ENCODE peak calls at places on chromosomes 11 and 22, in five cellular contexts. I is KBM-7; U is amniotic epithelial cell; W is AG08395; D is activated CD4-positive, alpha-beta T cell treated with anti-CD3 and anti-CD28 coated beads, Interleukin-2, amount 10 ng/mL, durations not matched to agents 7 days and 5 days. J is an unnamed sample.

GRCh38 chr22:50438305-50439275 is 36.2 kb downstream of the SBF1 start:
- DNase-seq in I (no peak), U (no peak), W (no peak), D (no peak), J (no peak)

GRCh38 chr11:64564947-64565889 is 25.8 kb upstream of the SLC22A12 start:
- DNase-seq in I (no peak), U (no peak), W (no peak), D (no peak), J (no peak)

GRCh38 chr11:131373756-131374155 is 3.3 kb downstream of the NTM start:
- DNase-seq in I (no peak), U (no peak), W (no peak), D (no peak), J (no peak)

GRCh38 chr11:19370100-19370861 is 129.5 kb upstream of the E2F8 start:
- DNase-seq in I (no peak), U (peak; percentile 40), W (peak; percentile 78), D (no peak), J (peak; percentile 44)

GRCh38 chr11:78343303-78343702 is 74.3 kb downstream of the GAB2 start:
- DNase-seq in I (no peak), U (no peak), W (no peak), D (no peak), J (no peak)

GRCh38 chr11:1845571-1846452 is 7.0 kb downstream of the TNNI2 start:
- DNase-seq in I (no peak), U (no peak), W (no peak), D (peak; percentile 41), J (no peak)

GRCh38 chr11:131428853-131429252 is 58.4 kb downstream of the NTM start:
- DNase-seq in I (no peak), U (no peak), W (no peak), D (no peak), J (no peak)

GRCh38 chr11:75161506-75161905 is 10.6 kb downstream of the SLCO2B1 start:
- DNase-seq in I (peak; percentile 20), U (no peak), W (no peak), D (no peak), J (no peak)

GRCh38 chr11:111019449-111019848 is 226.1 kb upstream of the POU2AF2 start:
- DNase-seq in I (no peak), U (no peak), W (no peak), D (no peak), J (no peak)

GRCh38 chr11:2194877-2195755 is 23.5 kb upstream of the TH start:
- DNase-seq in I (peak; percentile 54), U (peak; percentile 6), W (peak; percentile 66), D (peak; percentile 52), J (peak; percentile 10)

GRCh38 chr11:130633466-130633865 is 185.0 kb downstream of the ADAMTS15 start:
- DNase-seq in I (no peak), U (peak; percentile 35), W (no peak), D (no peak), J (no peak)

GRCh38 chr11:114302663-114303062 is 6.5 kb downstream of the NNMT start:
- DNase-seq in I (no peak), U (peak; percentile 58), W (no peak), D (no peak), J (no peak)

GRCh38 chr11:81658722-81659121 is 1074.9 kb downstream of the FAM181B start:
- DNase-seq in I (peak; percentile 19), U (peak; percentile 11), W (no peak), D (peak; percentile 18), J (peak; percentile 2)

GRCh38 chr11:58796333-58797049 is 48.0 kb downstream of the GLYATL2 start:
- DNase-seq in I (no peak), U (no peak), W (no peak), D (no peak), J (no peak)

GRCh38 chr11:40797981-40798380 is 661.5 kb downstream of the LRRC4C start:
- DNase-seq in I (no peak), U (peak; percentile 0), W (no peak), D (no peak), J (no peak)

GRCh38 chr11:59175104-59175503 is 3.2 kb downstream of the DTX4 start:
- DNase-seq in I (no peak), U (no peak), W (no peak), D (no peak), J (no peak)

GRCh38 chr11:94568717-94569116 is 1.5 kb downstream of the PIWIL4 start:
- DNase-seq in I (no peak), U (no peak), W (no peak), D (no peak), J (no peak)

GRCh38 chr11:34869425-34869824 is 46.8 kb downstream of the APIP start:
- DNase-seq in I (peak; percentile 8), U (no peak), W (no peak), D (no peak), J (no peak)

GRCh38 chr11:123654566-123655081 is at the start of gene SCN3B:
- DNase-seq in I (peak; percentile 76), U (peak; percentile 71), W (peak; percentile 71), D (peak; percentile 24), J (peak; percentile 41)

GRCh38 chr22:20728523-20729190 is 45.3 kb upstream of the SERPIND1 start:
- DNase-seq in I (no peak), U (no peak), W (no peak), D (no peak), J (no peak)

J was measured in fibroblast of villous mesenchyme.